ENCODE peak calls at places on chromosomes 2 and 18, in eight cellular contexts. H, B, Y, I, O, R, P and G are unnamed samples.

GRCh38 chr2:8627019-8627691 is 54.7 kb upstream of the ID2 start:
- DNase-seq in H (no peak), B (no peak), Y (no peak), I (no peak), O (no peak), R (no peak), P (peak), G (no peak)

GRCh38 chr18:35917043-35917442 is 55.4 kb upstream of the RMP24 start:
- DNase-seq in H (no peak), B (no peak), Y (no peak), I (no peak), O (no peak), R (no peak), P (no peak), G (no peak)

GRCh38 chr2:217279130-217279529 is 419.3 kb upstream of the TNP1 start:
- DNase-seq in H (no peak), B (peak), Y (peak), I (peak), O (no peak), R (peak), P (peak), G (no peak)

GRCh38 chr2:112053917-112054846 is 887 bp upstream of the TMEM87B start:
- DNase-seq in H (peak), B (peak), Y (peak), I (peak), O (peak), R (peak), P (peak), G (peak)

GRCh38 chr2:437772-438393 is 150.0 kb upstream of the ALKAL2 start:
- DNase-seq in H (no peak), B (no peak), Y (no peak), I (no peak), O (no peak), R (no peak), P (peak), G (no peak)

GRCh38 chr2:219557791-219558785 is 13.3 kb downstream of the OBSL1 start:
- DNase-seq in H (no peak), B (no peak), Y (no peak), I (no peak), O (no peak), R (no peak), P (no peak), G (no peak)

GRCh38 chr2:115083216-115083615 is 640.8 kb downstream of the DPP10 start:
- DNase-seq in H (no peak), B (no peak), Y (no peak), I (no peak), O (no peak), R (no peak), P (peak), G (no peak)

GRCh38 chr2:9573013-9573708 is 17.5 kb upstream of the ADAM17 start:
- DNase-seq in H (no peak), B (peak), Y (no peak), I (peak), O (no peak), R (no peak), P (no peak), G (no peak)

DNA sequence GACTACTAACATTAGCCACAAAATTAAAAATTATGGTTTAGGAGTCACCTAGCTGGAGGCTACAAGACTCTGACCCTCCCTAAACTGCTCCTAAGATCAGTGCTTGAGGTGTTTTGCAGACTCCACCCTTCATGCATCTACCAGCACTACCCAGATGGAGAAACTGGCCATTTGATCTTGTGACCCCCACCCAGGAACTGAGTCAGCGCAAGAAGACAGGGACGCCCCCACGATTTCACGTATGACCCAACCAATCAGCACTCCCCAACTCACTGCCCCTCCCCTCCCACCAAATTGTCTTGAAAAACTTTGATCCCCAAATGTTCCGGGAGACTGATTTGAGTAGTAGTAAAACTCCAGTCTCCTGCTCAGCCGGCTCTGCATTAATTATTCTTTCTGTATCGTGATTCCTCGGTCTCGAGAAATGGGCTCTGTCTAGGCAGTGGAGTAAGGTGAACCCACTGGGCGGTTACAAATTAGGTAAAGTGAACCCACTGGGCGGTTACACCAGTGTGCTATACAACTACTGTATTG is 40.2 kb upstream of the CCDC88A start:
- DNase-seq in H (no peak), B (no peak), Y (no peak), I (no peak), O (no peak), R (no peak), P (no peak), G (no peak)
- H3K4me3 ChIP-seq in H (no peak), B (no peak), Y (no peak), I (no peak), O (no peak), R (no peak), P (no peak), G (no peak)

DNA sequence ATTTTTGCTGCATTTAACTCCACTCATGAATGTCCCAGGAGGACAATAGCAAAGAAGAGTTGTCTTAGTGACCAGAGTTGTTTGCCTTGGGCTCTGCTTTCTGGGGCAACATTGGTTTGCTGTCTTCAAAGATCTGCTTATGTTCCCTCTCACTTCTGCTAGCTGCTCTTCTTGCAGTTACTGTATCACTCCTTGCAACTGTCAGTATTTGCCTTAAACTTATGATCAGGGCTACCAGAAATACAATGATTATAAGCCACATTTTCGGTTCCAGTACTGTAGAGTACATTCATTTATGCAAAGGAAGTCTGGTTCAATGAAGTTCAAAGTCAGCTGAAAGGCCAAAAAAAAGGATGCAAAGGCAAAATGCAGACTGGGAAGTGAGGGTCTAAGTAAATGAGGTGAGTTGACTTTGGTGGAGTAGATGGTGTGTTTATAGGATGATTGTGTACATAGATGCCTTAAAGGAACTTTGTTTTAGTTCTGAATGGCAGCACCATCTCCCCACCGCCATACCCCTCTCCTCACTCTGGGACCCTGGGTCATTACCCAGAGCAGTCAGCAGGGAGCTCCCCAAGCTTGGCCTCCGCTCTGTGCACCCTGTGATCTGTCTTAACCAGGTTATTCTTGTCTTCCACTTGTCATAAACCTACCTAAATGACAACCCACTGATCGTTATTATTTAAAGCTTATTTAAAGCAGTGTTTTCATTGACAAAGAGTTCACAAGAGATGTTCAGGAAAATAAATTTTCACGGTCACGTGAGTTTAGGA is 236.0 kb downstream of the DOK6 start:
- DNase-seq in H (no peak), B (no peak), Y (no peak), I (no peak), O (no peak), R (no peak), P (peak), G (no peak)
- TF ChIP-seq CTCF in H (peak), B (peak), Y (peak), I (peak), O (no peak), R (peak), P (no peak), G (peak)

DNA sequence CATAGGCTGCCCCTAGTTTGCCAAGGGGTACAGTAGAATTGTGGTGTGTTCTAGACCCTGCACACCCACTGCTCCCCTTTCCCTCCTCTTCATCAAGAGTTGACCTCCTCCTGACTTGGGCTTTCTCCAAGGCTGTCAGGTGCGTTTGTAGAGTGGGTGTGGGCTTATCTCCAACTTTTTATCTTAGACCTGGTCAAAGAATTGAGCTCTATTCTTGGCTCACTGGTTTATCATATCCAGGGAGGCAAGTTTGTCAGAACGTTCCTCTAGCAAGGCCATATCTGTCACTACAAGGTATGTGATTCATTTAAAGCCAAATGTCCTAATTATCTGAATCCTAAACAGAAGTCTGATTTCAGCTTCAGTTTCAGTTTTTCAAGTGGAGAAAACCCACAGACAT is 117.2 kb upstream of the MGAT5 start:
- DNase-seq in H (no peak), B (no peak), Y (no peak), I (no peak), O (no peak), R (no peak), P (no peak), G (no peak)
- H3K4me3 ChIP-seq in H (peak), B (no peak), Y (no peak), I (no peak), O (no peak), R (no peak), P (no peak), G (peak)

DNA sequence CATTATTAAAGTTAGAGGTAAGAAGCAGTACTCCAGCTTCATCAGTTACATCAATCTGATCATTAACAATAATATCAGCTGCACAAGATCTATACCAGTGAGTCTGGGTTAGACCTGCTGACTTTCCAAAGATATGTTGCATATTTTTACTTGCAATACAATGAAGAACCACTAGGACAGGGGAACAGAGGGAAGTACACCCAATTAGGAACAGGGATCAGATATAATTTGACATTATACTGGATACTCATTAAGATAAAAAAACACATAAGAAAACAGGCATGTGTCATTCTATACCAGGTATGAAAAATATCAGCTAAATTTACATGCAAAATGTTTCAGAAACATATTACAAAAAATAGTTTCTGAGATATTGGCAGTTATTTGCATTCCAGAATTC is 995.1 kb upstream of the DDX18 start:
- DNase-seq in H (no peak), B (no peak), Y (no peak), I (no peak), O (no peak), R (no peak), P (no peak), G (no peak)
- TF ChIP-seq CTCF in H (no peak), B (no peak), Y (no peak), I (no peak), O (no peak), R (no peak), P (no peak), G (no peak)

GRCh38 chr2:157424374-157424773 is 19.5 kb downstream of the CYTIP start:
- DNase-seq in H (no peak), B (no peak), Y (no peak), I (no peak), O (no peak), R (no peak), P (no peak), G (no peak)
- H3K4me3 ChIP-seq in H (no peak), B (no peak), Y (no peak), I (no peak), O (no peak), R (no peak), P (no peak), G (no peak)

DNA sequence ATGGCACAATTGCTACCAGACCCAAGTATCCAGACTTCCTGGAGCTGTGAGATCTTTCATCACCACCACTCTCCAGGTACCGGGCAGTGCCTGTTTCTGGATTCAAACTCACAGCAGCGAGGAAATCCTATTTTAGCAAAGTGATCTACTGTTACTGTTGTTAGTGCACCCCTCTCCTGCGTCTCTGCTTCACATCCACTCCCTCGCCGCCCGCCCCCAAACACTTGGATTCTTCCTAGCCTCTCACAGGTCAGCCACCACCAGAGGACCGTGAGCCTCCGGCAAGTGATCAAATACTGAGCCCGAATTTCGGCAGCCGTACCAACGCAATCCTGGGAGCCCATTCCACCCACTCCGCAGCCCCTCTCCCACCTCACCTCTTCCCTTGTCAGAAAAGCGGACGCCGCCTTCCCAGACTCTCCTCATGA is 519 bp downstream of the METTL4 start:
- DNase-seq in H (no peak), B (peak), Y (peak), I (peak), O (peak), R (peak), P (peak), G (peak)
- TF ChIP-seq CTCF in H (peak), B (peak), Y (no peak), I (no peak), O (peak), R (peak), P (no peak), G (peak)

DNA sequence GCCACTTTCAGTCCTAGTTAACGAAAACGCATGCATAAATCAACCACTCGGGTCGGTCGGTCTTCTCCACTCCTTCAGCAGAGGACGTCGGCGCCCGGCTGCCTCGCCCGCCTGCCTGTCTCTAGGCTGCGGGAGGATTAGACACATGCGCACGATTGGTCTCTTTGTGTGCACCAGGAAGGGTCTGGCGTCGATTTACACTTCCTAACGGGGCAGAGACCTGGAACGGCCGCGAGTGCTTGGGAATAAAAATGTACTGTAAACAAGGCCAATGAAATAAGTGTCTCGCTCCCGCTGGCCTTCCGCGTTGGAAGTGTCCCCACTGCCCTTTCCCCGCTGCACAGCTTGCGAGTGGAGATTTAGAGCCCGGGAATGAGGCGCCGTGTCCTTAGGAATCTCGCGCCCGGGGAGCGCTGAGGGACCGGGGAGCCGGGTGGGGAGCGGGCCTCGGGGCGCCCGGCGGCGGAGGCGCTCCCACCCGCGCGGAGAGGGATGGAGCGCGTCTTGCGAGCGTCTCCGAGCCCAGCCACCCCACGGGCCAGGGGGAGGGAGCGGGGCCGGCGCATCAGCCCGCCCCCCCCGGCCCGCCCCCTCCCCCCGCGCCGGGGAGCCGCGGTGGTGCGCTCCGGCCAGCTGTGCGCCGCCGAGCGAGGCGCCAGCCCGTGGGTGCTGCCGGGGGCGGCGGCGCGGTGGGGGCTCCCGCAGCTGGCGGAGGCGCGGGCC is at the start of gene DOK6:
- DNase-seq in H (peak), B (peak), Y (peak), I (peak), O (peak), R (peak), P (no peak), G (no peak)
- H3K4me3 ChIP-seq in H (peak), B (peak), Y (peak), I (peak), O (peak), R (peak), P (no peak), G (peak)

DNA sequence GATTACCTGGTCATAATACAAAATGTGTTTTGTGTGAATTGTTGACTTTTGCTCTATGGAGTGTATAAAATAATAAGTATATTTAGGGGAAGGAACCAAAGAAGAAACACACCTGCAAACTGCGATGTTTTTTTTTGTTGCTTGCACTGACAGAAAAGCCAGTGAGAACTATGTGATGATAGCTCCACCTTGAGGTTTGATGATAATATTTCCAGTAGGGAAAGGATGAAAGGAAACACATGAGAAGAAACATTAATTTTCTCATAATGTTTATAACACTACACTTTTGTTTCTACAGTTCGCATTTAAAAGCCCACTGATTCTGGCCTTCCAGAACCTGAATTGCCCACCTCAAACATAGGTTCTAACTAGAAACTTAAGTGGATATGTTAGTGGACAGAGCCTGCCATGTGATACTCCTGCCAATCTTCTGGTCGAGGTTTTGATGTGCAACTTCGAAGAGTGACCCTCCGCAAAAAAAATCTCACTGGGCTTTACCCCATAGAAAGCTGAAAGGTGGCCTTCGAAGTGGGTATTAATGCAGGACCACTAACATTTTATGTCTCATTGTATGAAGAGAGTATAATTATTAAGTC is 476.4 kb upstream of the SPHKAP start:
- DNase-seq in H (no peak), B (peak), Y (peak), I (peak), O (no peak), R (no peak), P (peak), G (no peak)
- TF ChIP-seq CTCF in H (peak), B (peak), Y (peak), I (peak), O (peak), R (peak), P (peak), G (peak)

GRCh38 chr2:199581504-199581903 is 123.8 kb upstream of the SATB2 start:
- DNase-seq in H (no peak), B (no peak), Y (no peak), I (no peak), O (no peak), R (no peak), P (no peak), G (no peak)
- H3K4me3 ChIP-seq in H (peak), B (no peak), Y (no peak), I (peak), O (peak), R (peak), P (no peak), G (peak)

GRCh38 chr2:138827426-138828054 is 47.4 kb upstream of the NXPH2 start:
- DNase-seq in H (peak), B (peak), Y (peak), I (peak), O (no peak), R (peak), P (peak), G (peak)
- TF ChIP-seq CTCF in H (peak), B (peak), Y (peak), I (peak), O (peak), R (peak), P (peak), G (peak)